ENCODE peak calls at places on chromosome 21, in six cellular contexts. I is mesenchymal stem cell, L is H1, Z is neuronal stem cell, X is IMR-90, U is H9. G is an unnamed sample.

GRCh38 chr21:36639769-36640168 is 59.1 kb upstream of the SIM2 start:
- DNase-seq in U (no peak), I (no peak), L (no peak), Z (no peak), X (no peak), G (no peak)

GRCh38 chr21:41851090-41851790 is 27.9 kb downstream of the PRDM15 start:
- DNase-seq in X (no peak), Z (no peak), U (no peak), L (no peak), I (no peak), G (no peak)

GRCh38 chr21:45954271-45954670 is 27.3 kb upstream of the COL6A1 start:
- DNase-seq in X (no peak), U (peak), L (no peak), Z (no peak), I (peak), G (peak)

GRCh38 chr21:29849735-29850176 is 90.0 kb downstream of the GRIK1 start:
- DNase-seq in X (peak), I (peak), L (peak), Z (peak), U (peak), G (peak)

GRCh38 chr21:39007532-39007931 is 175.7 kb downstream of the PSMG1 start:
- DNase-seq in U (no peak), X (no peak), L (no peak), I (no peak), Z (no peak), G (peak)

GRCh38 chr21:31946236-31946635 is 73.4 kb downstream of the HUNK start:
- DNase-seq in X (peak), L (no peak), I (peak), U (no peak), Z (no peak), G (no peak)

GRCh38 chr21:41388259-41388658 is 26.4 kb downstream of the MX2 start:
- DNase-seq in Z (no peak), I (no peak), U (no peak), X (no peak), L (no peak), G (no peak)

GRCh38 chr21:21003701-21004100 is 5.5 kb downstream of the NCAM2 start:
- DNase-seq in Z (no peak), X (peak), L (no peak), U (peak), I (peak), G (peak)

GRCh38 chr21:42315296-42315891 is at the start of gene TFF3:
- DNase-seq in L (peak), I (no peak), Z (no peak), X (no peak), U (no peak), G (no peak)

GRCh38 chr21:46001821-46002681 is 20.5 kb downstream of the COL6A1 start:
- DNase-seq in Z (no peak), X (no peak), U (peak), I (no peak), L (peak), G (no peak)

GRCh38 chr21:31733521-31734149 is 1.7 kb upstream of the SCAF4 start:
- DNase-seq in L (no peak), I (no peak), U (no peak), Z (no peak), X (peak), G (peak)

GRCh38 chr21:35350965-35351364 is 301.9 kb upstream of the RUNX1 start:
- DNase-seq in U (no peak), X (peak), L (no peak), Z (no peak), I (peak), G (no peak)

GRCh38 chr21:31198575-31198974 is 145.5 kb downstream of the TIAM1 start:
- DNase-seq in L (no peak), Z (peak), U (no peak), X (peak), I (peak), G (peak)

GRCh38 chr21:34517491-34518245 is 5.7 kb upstream of the KCNE1 start:
- DNase-seq in L (no peak), I (peak), U (no peak), Z (no peak), X (no peak), G (peak)

GRCh38 chr21:33828083-33828482 is 87.5 kb downstream of the ATP5PO start:
- DNase-seq in Z (no peak), I (no peak), L (no peak), X (no peak), U (no peak), G (no peak)

GRCh38 chr21:14987370-14988170 is 77.2 kb downstream of the NRIP1 start:
- DNase-seq in X (no peak), I (no peak), L (no peak), Z (no peak), U (no peak), G (peak)

GRCh38 chr21:14080040-14080763 is 130.6 kb downstream of the LIPI start:
- DNase-seq in I (no peak), U (no peak), X (no peak), L (no peak), Z (peak), G (no peak)

GRCh38 chr21:41066086-41066938 is 101.6 kb upstream of the BACE2 start:
- DNase-seq in L (no peak), U (no peak), I (no peak), Z (no peak), X (no peak), G (no peak)

GRCh38 chr21:26840912-26841311 is 4.3 kb downstream of the ADAMTS1 start:
- DNase-seq in U (no peak), I (peak), L (no peak), X (peak), Z (no peak), G (peak)

GRCh38 chr21:33403786-33404571 is 766 bp downstream of the IFNGR2 start:
- DNase-seq in Z (peak), X (peak), L (peak), I (peak), U (peak), G (peak)

GRCh38 chr21:36879827-36880226 is 86.6 kb downstream of the HLCS start:
- DNase-seq in U (no peak), I (no peak), X (no peak), Z (no peak), L (no peak), G (no peak)

GRCh38 chr21:45910548-45911221 is 70.9 kb upstream of the COL6A1 start:
- DNase-seq in L (no peak), I (no peak), U (no peak), Z (no peak), X (no peak), G (no peak)

GRCh38 chr21:45845063-45845789 is 136.3 kb upstream of the COL6A1 start:
- DNase-seq in L (no peak), Z (no peak), I (no peak), U (peak), X (no peak), G (no peak)

GRCh38 chr21:34883501-34884271 is 165.4 kb downstream of the RUNX1 start:
- DNase-seq in Z (no peak), U (no peak), I (no peak), X (no peak), L (no peak), G (no peak)

GRCh38 chr21:34126691-34127090 is 53.3 kb downstream of the MRPS6 start:
- DNase-seq in Z (no peak), I (peak), X (peak), U (no peak), L (no peak), G (no peak)

GRCh38 chr21:41622831-41623548 is 115.0 kb upstream of the TMPRSS2 start:
- DNase-seq in U (no peak), X (peak), Z (no peak), I (no peak), L (no peak), G (no peak)

GRCh38 chr21:42526379-42526727 is 12.7 kb downstream of the SLC37A1 start:
- DNase-seq in L (no peak), I (no peak), U (no peak), Z (no peak), X (no peak), G (no peak)

GRCh38 chr21:43721939-43722338 is 3.0 kb downstream of the PDXK start:
- DNase-seq in X (no peak), Z (no peak), L (no peak), U (no peak), I (no peak), G (no peak)

GRCh38 chr21:39535646-39536437 is 76.9 kb upstream of the B3GALT5 start:
- DNase-seq in Z (no peak), I (no peak), U (no peak), X (no peak), L (no peak), G (no peak)

GRCh38 chr21:34924194-34924593 is 124.9 kb downstream of the RUNX1 start:
- DNase-seq in Z (no peak), I (no peak), X (no peak), U (no peak), L (no peak), G (no peak)

GRCh38 chr21:30097791-30098190 is 68.8 kb downstream of the CLDN17 start:
- DNase-seq in X (no peak), L (no peak), U (no peak), I (no peak), Z (no peak), G (no peak)

GRCh38 chr21:16363563-16363962 is 633.8 kb downstream of the USP25 start:
- DNase-seq in L (no peak), Z (no peak), X (no peak), U (no peak), I (no peak), G (no peak)

GRCh38 chr21:19290328-19290727 is 886.7 kb upstream of the TMPRSS15 start:
- DNase-seq in U (no peak), L (no peak), I (no peak), Z (no peak), X (no peak), G (no peak)

GRCh38 chr21:35027558-35028450 is 21.3 kb downstream of the RUNX1 start:
- DNase-seq in U (no peak), Z (no peak), L (no peak), X (no peak), I (no peak), G (no peak)

GRCh38 chr21:39763282-39763970 is 18.4 kb downstream of the IGSF5 start:
- DNase-seq in X (no peak), L (no peak), I (no peak), Z (no peak), U (no peak), G (no peak)

GRCh38 chr21:36576441-36576840 is 96.5 kb upstream of the CLDN14 start:
- DNase-seq in U (no peak), X (no peak), L (no peak), I (no peak), Z (no peak), G (no peak)

GRCh38 chr21:41210405-41211040 is 42.6 kb downstream of the BACE2 start:
- DNase-seq in Z (no peak), U (no peak), L (no peak), X (peak), I (no peak), G (peak)

GRCh38 chr21:43277481-43278351 is 108.9 kb downstream of the CRYAA start:
- DNase-seq in X (no peak), I (no peak), Z (no peak), U (no peak), L (no peak), G (peak)

GRCh38 chr21:17512245-17513213 is at the start of gene CXADR:
- DNase-seq in U (peak), I (peak), Z (peak), L (peak), X (no peak), G (peak)
- H3K18ac ChIP-seq in U (peak), I (peak), Z (peak), L (peak), X (no peak), G (peak)

GRCh38 chr21:25734654-25735220 is at the start of the genes ATP5PF and GABPA:
- DNase-seq in Z (peak), X (peak), I (peak), U (peak), L (peak), G (peak)
- H2BK5ac ChIP-seq in Z (peak), X (peak), I (peak), U (peak), L (peak), G (peak)

DNA sequence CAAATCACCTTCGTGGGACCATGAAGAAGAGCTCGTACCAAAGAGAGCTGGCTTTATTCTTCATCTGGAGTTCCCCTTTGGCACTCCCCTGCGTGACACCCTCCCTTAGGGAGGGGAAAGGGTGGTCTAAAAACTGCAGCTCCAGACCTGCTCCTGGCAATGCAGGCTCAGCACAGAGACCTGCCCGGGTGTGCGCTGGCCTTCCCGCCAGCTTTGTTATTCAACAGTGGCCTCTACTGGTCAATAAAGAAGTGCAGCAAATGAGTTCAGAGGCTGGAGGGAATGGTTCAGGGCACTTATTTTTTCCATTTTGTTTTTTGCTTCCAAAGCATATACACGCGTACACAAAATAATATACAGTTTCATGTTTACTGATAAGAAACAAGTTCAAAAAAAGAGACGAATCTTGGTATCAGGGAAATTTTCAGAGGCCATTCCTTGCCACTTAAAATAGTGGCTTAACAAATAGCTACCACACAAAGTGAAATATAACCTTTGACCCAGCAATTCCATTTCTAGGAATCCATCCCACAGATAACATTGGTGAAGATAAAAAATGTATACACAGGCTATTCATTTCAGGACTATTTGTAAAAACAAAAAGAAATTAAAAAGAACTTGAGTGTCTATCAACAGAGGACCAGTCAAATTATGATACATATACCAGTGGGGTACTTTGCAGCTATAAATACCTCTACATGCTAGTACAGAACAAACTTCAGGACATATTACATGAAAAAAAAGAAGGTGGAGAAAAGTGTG is 8.2 kb downstream of the UBE2G2 start:
- DNase-seq in U (peak), I (peak), X (peak), L (peak), Z (peak), G (peak)
- H3K18ac ChIP-seq in U (no peak), I (no peak), X (no peak), L (no peak), Z (no peak), G (no peak)

GRCh38 chr21:37891953-37892352 is 24.3 kb downstream of the KCNJ6 start:
- DNase-seq in X (no peak), Z (no peak), L (no peak), I (no peak), U (no peak), G (peak)

GRCh38 chr21:37899141-37899540 is 17.1 kb downstream of the KCNJ6 start:
- DNase-seq in X (no peak), U (no peak), Z (no peak), L (no peak), I (no peak), G (no peak)

DNA sequence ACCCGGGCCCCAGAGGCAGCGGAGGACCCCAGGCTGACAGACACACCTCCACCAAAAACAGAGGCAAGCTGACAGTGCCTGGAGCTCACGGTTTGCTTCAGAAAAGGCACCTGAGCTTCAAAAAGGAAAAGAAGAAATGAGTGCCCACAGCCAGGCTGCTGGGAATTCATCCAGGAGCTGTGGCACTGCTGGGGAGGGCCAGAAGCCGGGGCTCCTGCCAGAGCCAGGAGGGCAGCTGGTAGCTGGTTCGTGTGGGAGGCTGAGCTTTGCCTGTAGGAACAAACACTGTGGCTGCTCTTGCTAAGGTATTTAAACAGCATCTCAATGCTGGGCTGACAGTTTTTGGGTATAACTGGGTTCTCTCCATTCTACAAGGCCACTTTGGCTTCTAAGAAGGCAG is 19.5 kb downstream of the KCNJ6 start:
- DNase-seq in I (no peak), L (no peak), Z (no peak), U (no peak), X (no peak), G (no peak)
- H2BK5ac ChIP-seq in I (no peak), L (no peak), Z (no peak), U (no peak), X (no peak), G (no peak)